ENCODE peak calls at places on chromosomes 13 and 19, in six cellular contexts. A, S, B, Q, R and X are unnamed samples.

GRCh38 chr19:17333611-17334413 is 843 bp downstream of the ANO8 start:
- DNase-seq in A (no peak), S (no peak), B (peak; percentile 92), Q (peak; percentile 54), R (no peak), X (peak; percentile 84)

GRCh38 chr13:65445340-65445739 is 1784.8 kb downstream of the PCDH9 start:
- DNase-seq in A (no peak), S (no peak), B (no peak), Q (no peak), R (no peak), X (no peak)

GRCh38 chr19:2012941-2013682 is 2.4 kb downstream of the BTBD2 start:
- DNase-seq in A (no peak), S (no peak), B (no peak), Q (no peak), R (no peak), X (no peak)

GRCh38 chr19:45090034-45090433 is 2.9 kb upstream of the PPP1R37 start:
- DNase-seq in A (no peak), S (no peak), B (no peak), Q (no peak), R (no peak), X (no peak)

GRCh38 chr13:79741006-79741405 is 260.1 kb downstream of the NDFIP2 start:
- DNase-seq in A (no peak), S (peak; percentile 46), B (peak; percentile 69), Q (peak; percentile 41), R (no peak), X (peak; percentile 64)

GRCh38 chr13:29696606-29697005 is 101.1 kb upstream of the SLC7A1 start:
- DNase-seq in A (no peak), S (no peak), B (no peak), Q (no peak), R (no peak), X (no peak)

GRCh38 chr19:6261883-6262282 is 17.9 kb downstream of the MLLT1 start:
- DNase-seq in A (no peak), S (no peak), B (no peak), Q (no peak), R (peak; percentile 31), X (no peak)

GRCh38 chr19:40659116-40659515 is 31.3 kb downstream of the NUMBL start:
- DNase-seq in A (no peak), S (no peak), B (no peak), Q (no peak), R (no peak), X (no peak)

GRCh38 chr19:48842744-48843162 is 6.5 kb upstream of the HSD17B14 start:
- DNase-seq in A (no peak), S (peak; percentile 67), B (peak; percentile 70), Q (peak; percentile 76), R (no peak), X (peak; percentile 63)

GRCh38 chr13:64688893-64689677 is 2541.1 kb downstream of the PCDH9 start:
- DNase-seq in A (no peak), S (no peak), B (peak; percentile 52), Q (no peak), R (no peak), X (peak; percentile 62)

GRCh38 chr13:110485604-110486003 is 75.9 kb downstream of the RAB20 start:
- DNase-seq in A (no peak), S (peak; percentile 95), B (no peak), Q (no peak), R (no peak), X (peak; percentile 57)

GRCh38 chr13:29901714-29902631 is 51.6 kb upstream of the UBL3 start:
- DNase-seq in A (no peak), S (peak; percentile 47), B (peak; percentile 90), Q (peak; percentile 73), R (peak; percentile 58), X (peak; percentile 99)

GRCh38 chr13:106500450-106500849 is 35.0 kb downstream of the EFNB2 start:
- DNase-seq in A (no peak), S (no peak), B (no peak), Q (no peak), R (no peak), X (peak; percentile 93)

DNA sequence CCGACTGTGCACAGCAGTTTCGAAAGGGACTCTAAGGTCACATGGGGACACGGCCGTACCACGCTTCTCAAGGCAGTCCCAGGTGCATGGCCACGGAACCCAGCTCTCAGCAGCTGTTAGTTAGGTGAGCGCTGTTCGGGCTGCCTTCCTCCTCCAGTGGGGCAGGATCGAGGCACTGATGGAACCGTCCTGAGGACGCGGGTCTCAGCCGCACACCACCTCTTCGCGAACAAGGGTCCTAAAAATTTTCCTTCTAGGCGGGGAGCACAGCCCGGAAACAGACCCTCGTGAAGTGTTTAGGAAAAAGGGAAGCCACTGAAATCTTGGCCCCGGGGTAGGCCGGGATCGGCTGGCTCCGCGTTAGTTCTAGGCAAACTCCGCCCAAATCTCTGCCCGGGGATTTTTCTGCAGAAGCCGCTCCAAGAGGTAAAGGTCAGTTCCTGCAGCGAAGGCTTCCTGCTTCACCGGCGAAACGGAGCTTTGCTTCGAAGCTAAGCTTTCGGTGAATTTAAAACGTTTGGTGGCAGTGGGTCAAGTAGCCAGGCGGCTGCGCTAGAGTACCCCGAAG is 752 bp downstream of the GJB2 start:
- DNase-seq in A (no peak), S (no peak), B (peak; percentile 41), Q (peak; percentile 58), R (no peak), X (peak; percentile 31)
- H3K4me3 ChIP-seq in A (peak overlapping the region; percentile 64), S (peak overlapping the region; percentile 52), B (peak overlapping the region; percentile 29), Q (peak overlapping the region; percentile 46), R (peak overlapping the region; percentile 71), X (peak overlapping the region; percentile 45)

DNA sequence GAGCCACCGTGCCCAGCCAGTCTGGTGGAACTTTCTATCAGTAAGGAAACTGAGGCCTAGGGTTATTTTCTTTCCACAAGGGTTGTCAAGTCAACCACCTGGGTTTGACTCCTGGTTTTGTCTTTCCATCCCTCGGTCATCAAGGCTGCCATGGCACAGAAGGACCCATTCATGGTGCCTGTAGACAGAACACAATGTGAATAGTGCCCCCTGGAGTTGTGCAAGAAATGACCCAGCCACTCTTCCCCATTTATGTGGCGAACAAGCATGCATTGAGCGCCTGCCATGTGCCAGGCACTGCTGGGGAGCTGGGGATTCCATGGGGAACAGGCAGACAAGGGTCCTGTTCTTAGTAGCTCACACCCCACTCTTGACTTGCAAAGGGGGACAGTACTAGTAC is 4.1 kb downstream of the SMARCA4 start:
- DNase-seq in A (no peak), S (no peak), B (no peak), Q (no peak), R (no peak), X (no peak)
- TF ChIP-seq CTCF in A (no peak), S (no peak), B (no peak), Q (no peak), R (no peak), X (peak; percentile 11)

GRCh38 chr13:72261732-72262131 is 394.7 kb upstream of the DACH1 start:
- DNase-seq in A (no peak), S (no peak), B (no peak), Q (no peak), R (no peak), X (no peak)

GRCh38 chr13:72255908-72256307 is 388.9 kb upstream of the DACH1 start:
- DNase-seq in A (no peak), S (peak; percentile 46), B (peak; percentile 34), Q (peak; percentile 61), R (no peak), X (peak; percentile 65)

GRCh38 chr13:72253754-72254153 is 386.8 kb upstream of the DACH1 start:
- DNase-seq in A (no peak), S (no peak), B (no peak), Q (no peak), R (no peak), X (no peak)

GRCh38 chr13:72259528-72259927 is 392.5 kb upstream of the DACH1 start:
- DNase-seq in A (no peak), S (no peak), B (no peak), Q (no peak), R (no peak), X (no peak)

DNA sequence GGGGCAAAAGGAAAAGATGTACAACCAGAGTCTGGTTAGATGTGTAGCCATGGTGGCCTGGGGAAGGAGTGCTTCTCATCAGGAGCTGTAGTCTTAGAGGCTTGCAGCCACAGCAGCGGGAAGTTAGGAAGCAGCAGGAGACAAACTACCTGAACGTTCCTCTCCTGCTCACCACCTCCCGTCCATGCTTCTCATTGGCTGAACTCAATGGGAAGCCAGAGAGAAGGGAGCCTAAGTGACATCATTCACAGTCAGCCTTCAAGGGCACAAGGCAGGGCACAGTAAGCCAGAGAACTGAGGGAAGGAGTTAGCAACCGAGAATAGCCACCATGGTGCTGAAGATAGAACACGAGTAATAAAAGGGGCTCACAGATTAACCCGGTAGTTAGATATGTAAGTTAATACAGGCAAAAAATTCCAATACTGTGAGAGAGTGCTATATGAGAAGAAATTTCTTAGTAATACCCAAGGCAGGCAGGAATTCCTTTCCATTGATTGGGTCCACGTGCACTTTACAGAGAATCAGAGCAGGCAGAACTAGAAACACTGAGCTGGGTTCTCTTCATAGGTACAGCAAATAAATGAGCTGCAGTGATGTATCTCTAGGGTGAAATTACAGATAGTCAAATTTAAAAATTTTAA is 391.5 kb upstream of the DACH1 start:
- DNase-seq in A (no peak), S (no peak), B (no peak), Q (no peak), R (no peak), X (no peak)
- H3K4me3 ChIP-seq in A (no peak overlapping the region), S (no peak overlapping the region), B (no peak overlapping the region), Q (no peak overlapping the region), R (no peak overlapping the region), X (no peak overlapping the region)

GRCh38 chr13:41847216-41847615 is 113.7 kb downstream of the VWA8 start:
- DNase-seq in A (no peak), S (no peak), B (no peak), Q (no peak), R (no peak), X (no peak)

GRCh38 chr13:41848435-41849255 is 112.3 kb downstream of the VWA8 start:
- DNase-seq in A (no peak), S (no peak), B (peak; percentile 55), Q (no peak), R (no peak), X (peak; percentile 51)
- TF ChIP-seq CTCF in A (no peak), S (no peak), B (peak; percentile 12), Q (no peak), R (no peak), X (peak; percentile 48)

DNA sequence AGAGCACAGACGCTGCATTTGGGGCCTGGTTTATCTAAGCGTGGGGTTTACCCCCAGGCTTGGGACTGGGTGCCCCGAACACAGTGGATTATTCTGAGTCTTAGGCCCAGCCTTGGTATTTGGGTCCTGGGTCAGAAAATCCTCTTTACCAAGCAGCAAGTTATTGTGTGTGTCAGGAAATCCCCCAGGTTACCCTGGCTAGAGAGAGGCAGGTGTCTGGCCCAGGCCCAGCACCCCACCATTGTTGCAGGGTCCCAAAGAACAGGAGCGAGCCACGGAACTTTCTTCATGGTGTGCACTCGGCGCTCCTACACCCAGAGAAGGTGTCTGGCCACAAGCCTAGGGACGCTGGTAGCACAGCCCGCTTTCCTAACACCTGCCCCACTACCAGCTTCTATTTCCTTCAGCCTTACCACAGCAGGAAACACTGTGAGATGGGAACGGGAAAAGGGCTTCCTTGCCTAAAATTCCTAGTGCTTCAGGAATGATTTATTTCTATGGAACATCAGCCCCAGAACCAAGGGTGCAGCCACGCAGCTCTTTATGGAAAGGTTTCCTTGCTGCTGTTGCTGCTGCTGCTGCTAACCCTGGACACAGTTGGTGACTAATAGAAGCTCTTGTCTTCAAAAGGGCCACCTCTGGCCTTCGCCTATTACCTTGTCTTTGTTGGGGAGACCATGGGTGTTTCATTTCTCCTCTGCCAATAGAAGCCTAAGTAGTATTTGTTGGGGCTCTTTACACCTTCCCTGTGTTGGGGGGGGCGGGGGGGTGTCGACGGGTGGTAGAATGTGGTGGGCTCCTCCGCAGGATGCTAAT is 7.5 kb upstream of the CDX2 start:
- DNase-seq in A (no peak), S (no peak), B (no peak), Q (no peak), R (no peak), X (no peak)
- H3K4me3 ChIP-seq in A (no peak overlapping the region), S (no peak overlapping the region), B (no peak overlapping the region), Q (no peak overlapping the region), R (no peak overlapping the region), X (no peak overlapping the region)